ENCODE peak calls at places on chromosomes 1 and 21, in five cellular contexts. S is lower leg skin, A is K562, L is uterus, W is endothelial cell of umbilical vein. O is an unnamed sample.

GRCh38 chr1:207321790-207322530 is 482 bp downstream of the CD55 start:
- DNase-seq in W (peak), L (no peak), A (peak), S (no peak), O (peak)

GRCh38 chr21:41767606-41768370 is 936 bp upstream of the RIPK4 start:
- DNase-seq in L (no peak), W (no peak), A (no peak), S (no peak), O (no peak)

GRCh38 chr1:58084266-58084665 is 462.3 kb downstream of the OMA1 start:
- DNase-seq in L (no peak), W (no peak), S (no peak), A (no peak), O (no peak)

GRCh38 chr1:5645135-5645399 is 347.2 kb downstream of the NPHP4 start:
- DNase-seq in W (no peak), L (no peak), A (no peak), S (no peak), O (no peak)

GRCh38 chr1:236204656-236205055 is 62.3 kb downstream of the GPR137B start:
- DNase-seq in W (no peak), L (no peak), S (no peak), A (no peak), O (no peak)

GRCh38 chr1:239263821-239264220 is 122.5 kb upstream of the CHRM3 start:
- DNase-seq in A (no peak), W (no peak), S (no peak), L (no peak), O (no peak)

GRCh38 chr1:187264995-187265602 is 436.4 kb downstream of the PLA2G4A start:
- DNase-seq in A (peak), W (peak), S (no peak), L (no peak), O (peak)

GRCh38 chr1:159921700-159922498 is 3.4 kb downstream of the TAGLN2 start:
- DNase-seq in L (peak), W (peak), A (peak), S (no peak), O (no peak)

GRCh38 chr1:70948618-70949017 is 99.0 kb downstream of the PTGER3 start:
- DNase-seq in W (no peak), L (no peak), S (no peak), A (no peak), O (peak)

GRCh38 chr1:109649380-109649987 is 6.4 kb upstream of the GSTM4 start:
- DNase-seq in S (peak), W (peak), A (peak), L (no peak), O (peak)

GRCh38 chr1:87369736-87370135 is 41.1 kb downstream of the LMO4 start:
- DNase-seq in L (no peak), A (no peak), S (no peak), W (no peak), O (no peak)
- TF ChIP-seq POLR2A in L (no peak), A (no peak), S (no peak), W (no peak), O (no peak)

DNA sequence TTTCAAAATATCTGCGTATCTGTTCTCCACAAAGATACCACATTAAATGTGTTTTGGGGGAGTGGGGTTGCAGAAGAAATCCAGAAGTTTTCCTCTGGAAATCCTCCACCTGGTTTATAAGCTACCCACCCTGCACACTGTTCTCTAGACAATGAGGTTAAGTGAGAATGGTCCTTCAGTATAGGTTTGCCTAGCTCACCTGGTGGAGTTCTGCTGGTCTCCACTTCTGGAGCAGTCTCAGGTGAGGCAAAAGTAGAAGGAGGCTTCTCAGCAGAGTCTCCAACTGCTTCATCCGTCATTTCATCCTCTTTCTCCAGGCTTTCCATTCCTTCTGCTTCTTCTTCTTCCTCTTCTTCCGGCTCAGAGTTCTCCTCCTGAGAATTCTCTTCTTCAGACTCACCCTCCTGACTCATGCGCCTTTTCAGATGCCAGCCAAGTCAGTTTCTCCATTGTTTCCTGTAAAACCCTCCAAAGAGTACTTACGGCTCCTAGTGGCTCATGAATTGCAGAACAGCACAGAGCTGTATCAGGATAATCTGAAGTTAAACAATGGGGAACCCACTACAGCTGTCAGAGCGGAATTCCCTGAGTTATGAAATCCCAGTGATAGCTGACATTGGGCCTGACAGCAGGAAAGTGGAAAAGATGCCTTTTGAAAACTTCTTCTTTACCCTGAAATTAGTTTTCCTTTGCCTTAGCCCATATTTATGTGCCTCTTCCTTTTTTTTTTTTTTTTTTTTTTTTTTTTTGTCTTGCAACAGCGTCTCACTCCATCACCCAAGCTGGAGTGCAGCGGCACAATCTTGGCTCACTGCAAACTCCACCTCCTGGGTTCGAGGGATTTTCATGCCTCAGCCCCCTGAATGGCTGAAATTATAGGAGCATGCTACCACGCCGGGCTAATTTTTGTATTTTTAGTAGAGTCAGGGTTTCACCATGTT is 38.5 kb downstream of the MSTO1 start:
- DNase-seq in L (no peak), S (peak), A (peak), W (peak), O (peak)
- TF ChIP-seq CTCF in L (peak), S (no peak), A (peak), W (peak), O (peak)

GRCh38 chr1:179080866-179081695 is 789 bp upstream of the TOR3A start:
- DNase-seq in W (no peak), L (no peak), A (peak), S (no peak), O (no peak)

GRCh38 chr1:179081696-179082307 is at the start of gene TOR3A:
- DNase-seq in L (peak), A (peak), S (peak), W (peak), O (peak)

GRCh38 chr1:179083533-179083932 is 1.7 kb downstream of the TOR3A start:
- DNase-seq in A (peak), S (no peak), L (no peak), W (no peak), O (no peak)

GRCh38 chr1:179083031-179083345 is 1.1 kb downstream of the TOR3A start:
- DNase-seq in S (no peak), W (no peak), A (no peak), L (no peak), O (peak)

GRCh38 chr1:179082308-179083030 is 599 bp downstream of the TOR3A start:
- DNase-seq in S (no peak), W (peak), A (peak), L (no peak), O (peak)
- TF ChIP-seq POLR2A in S (no peak), W (no peak), A (no peak), L (no peak), O (no peak)

GRCh38 chr1:156134716-156135435 is 18.5 kb upstream of the SEMA4A start:
- DNase-seq in A (no peak), W (no peak), L (no peak), S (no peak), O (no peak)

GRCh38 chr1:156138366-156138969 is 14.9 kb upstream of the SEMA4A start:
- DNase-seq in S (no peak), W (no peak), A (no peak), L (no peak), O (no peak)

GRCh38 chr1:156140879-156141707 is 12.3 kb upstream of the SEMA4A start:
- DNase-seq in W (peak), A (peak), L (no peak), S (peak), O (peak)

GRCh38 chr1:156135930-156136871 is 17.2 kb upstream of the SEMA4A start:
- DNase-seq in L (no peak), W (no peak), S (no peak), A (no peak), O (no peak)

DNA sequence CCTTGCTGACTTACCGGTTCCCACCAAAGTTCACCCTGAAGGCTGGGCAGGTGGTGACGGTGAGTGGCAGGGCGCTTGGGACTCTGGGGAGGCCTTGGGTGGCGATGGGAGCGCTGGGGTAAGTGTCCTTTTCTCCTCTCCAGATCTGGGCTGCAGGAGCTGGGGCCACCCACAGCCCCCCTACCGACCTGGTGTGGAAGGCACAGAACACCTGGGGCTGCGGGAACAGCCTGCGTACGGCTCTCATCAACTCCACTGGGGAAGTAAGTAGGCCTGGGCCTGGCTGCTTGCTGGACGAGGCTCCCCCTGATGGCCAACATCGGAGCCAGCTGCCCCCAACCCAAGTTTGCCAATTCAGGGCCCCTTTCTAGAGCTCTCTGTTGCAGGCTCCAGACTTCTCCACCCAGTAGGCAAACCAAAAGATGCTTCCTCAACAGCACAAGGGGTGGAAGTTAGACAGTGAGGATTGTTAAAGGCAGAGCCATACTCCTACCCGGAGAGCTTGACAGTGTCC is 16.4 kb upstream of the SEMA4A start:
- DNase-seq in W (no peak), S (no peak), L (no peak), A (no peak), O (no peak)
- TF ChIP-seq CTCF in W (no peak), S (no peak), L (no peak), A (peak), O (peak)

GRCh38 chr1:54624466-54625464 is 1.4 kb upstream of the FAM151A start:
- DNase-seq in A (no peak), L (no peak), S (no peak), W (no peak), O (no peak)
- TF ChIP-seq POLR2A in A (no peak), L (no peak), S (no peak), W (no peak), O (no peak)

GRCh38 chr21:46286668-46286982 is 483 bp downstream of the YBEY start:
- DNase-seq in L (no peak), W (peak), A (no peak), S (no peak), O (no peak)
- TF ChIP-seq CTCF in L (no peak), W (no peak), A (no peak), S (no peak), O (no peak)

GRCh38 chr1:153531638-153532037 is 4.2 kb downstream of the S100A6 start:
- DNase-seq in L (no peak), S (no peak), W (no peak), A (no peak), O (no peak)

GRCh38 chr1:153532161-153532560 is 3.6 kb downstream of the S100A6 start:
- DNase-seq in S (no peak), L (no peak), W (peak), A (no peak), O (peak)

GRCh38 chr1:153534226-153534932 is 1.4 kb downstream of the S100A6 start:
- DNase-seq in A (no peak), S (peak), L (peak), W (no peak), O (no peak)

GRCh38 chr1:153533689-153534201 is 2.0 kb downstream of the S100A6 start:
- DNase-seq in W (peak), A (peak), L (peak), S (peak), O (no peak)

DNA sequence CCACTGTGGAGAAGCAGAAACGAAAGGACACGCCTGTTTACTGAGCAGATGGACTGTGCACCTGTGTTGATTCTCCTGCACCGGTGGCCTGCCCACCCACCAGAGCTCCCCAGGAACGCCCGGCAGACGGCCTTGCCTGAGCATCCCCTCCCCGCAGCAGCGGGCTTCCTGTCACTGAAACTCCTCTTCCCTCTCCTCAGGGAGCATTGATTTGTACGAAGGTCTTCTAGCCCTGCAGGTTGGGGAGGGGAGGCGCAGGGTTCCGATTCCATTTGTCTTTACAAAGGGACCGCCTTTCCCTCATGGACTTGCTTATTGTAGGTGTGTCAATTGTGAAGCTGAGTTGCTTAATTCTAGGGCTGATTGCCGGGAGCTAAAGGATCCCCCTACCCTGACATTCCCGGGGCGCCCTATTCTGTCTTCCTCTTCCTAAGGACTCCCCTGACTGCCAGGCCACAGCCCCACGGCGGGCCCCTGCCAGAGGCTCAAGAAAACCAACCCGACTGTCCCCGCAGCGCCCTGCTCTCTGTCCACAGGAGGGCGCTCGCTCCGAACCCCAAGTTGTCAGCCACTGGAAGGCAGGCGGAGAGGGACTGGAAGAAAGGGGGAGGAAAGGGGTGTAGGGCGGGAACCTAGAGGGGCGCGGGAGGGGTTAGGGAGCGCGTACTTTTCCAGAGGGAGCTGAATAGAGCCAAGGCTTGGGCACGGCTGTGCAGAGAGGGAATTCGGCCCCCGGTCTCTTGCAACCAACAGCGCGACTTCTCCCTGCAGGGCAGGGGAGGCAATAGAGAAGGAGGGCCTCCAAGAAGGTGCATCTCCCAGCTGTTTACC is 2.8 kb downstream of the S100A6 start:
- DNase-seq in L (peak), W (peak), A (peak), S (peak), O (peak)
- TF ChIP-seq POLR2A in L (no peak), W (no peak), A (no peak), S (no peak), O (no peak)

GRCh38 chr1:104120488-104120887 is 370.8 kb downstream of the AMY1C start:
- DNase-seq in S (no peak), A (no peak), L (no peak), W (no peak), O (no peak)
- TF ChIP-seq CTCF in S (no peak), A (no peak), L (no peak), W (no peak), O (no peak)

DNA sequence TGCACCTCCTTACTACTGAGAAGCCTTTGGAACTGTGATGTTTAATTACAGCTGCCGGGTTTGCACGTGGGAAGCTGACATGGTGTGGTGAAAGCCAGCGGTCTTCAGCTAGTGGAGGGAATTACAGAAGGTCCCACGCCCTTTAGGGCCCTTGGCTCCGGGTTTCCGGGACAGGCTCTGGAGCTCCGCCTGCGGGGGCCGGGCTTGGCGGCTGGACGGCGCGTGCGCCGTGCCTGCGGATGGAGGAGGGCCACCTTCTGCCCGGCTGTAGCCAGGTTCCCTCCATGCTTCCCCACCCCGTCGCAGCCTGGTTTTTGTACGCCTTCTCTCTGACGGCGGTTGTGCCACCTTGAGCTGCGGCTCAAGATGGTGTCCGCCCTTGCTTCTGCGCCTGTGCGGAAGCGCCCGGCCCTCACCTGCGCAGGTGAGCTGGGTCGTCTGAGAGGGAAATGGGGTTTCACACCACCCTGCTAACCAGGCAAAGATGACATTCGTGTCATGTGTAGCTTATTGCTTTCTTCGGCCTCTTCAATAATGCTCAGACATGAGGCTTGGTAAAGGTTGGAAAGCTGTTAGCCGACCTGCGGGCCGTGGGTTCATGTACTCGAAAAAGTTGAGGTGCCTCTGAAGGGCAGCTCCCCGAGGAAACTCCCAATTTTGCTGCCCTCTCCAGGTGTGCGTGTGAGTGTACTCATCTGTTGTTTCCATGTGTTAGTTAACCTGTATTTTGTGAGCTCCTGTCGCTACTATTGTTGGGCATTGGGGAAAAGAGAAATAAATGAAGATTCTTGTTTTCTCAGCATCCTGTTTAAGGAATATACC is 36.6 kb upstream of the OPRD1 start:
- DNase-seq in A (no peak), S (peak), L (peak), W (peak), O (no peak)
- TF ChIP-seq POLR2A in A (no peak), S (no peak), L (no peak), W (no peak), O (no peak)

O was measured in NB4.